ENCODE peak calls at places on chromosomes 12 and 14, in five cellular contexts. D, Q, K, M and N are unnamed samples. For H3K4me1 and H3K36me3, the result is how much of the 10 kb centered on the place peaks cover.

GRCh38 chr14:72590577-72590976 is 303.3 kb downstream of the DPF3 start:
- DNase-seq in D (peak), M (no peak), K (no peak), Q (no peak), N (no peak)

GRCh38 chr14:21097616-21098133 is 780 bp downstream of the ZNF219 start:
- DNase-seq in K (no peak), D (no peak), Q (no peak), M (no peak), N (peak)

GRCh38 chr14:101179691-101180211 is 276.2 kb upstream of the RTL1 start:
- DNase-seq in Q (no peak), D (no peak), K (no peak), M (no peak), N (no peak)

GRCh38 chr12:20044836-20045235 is 323.5 kb upstream of the PDE3A start:
- DNase-seq in M (peak), Q (no peak), D (no peak), K (peak), N (no peak)

GRCh38 chr14:100844082-100844408 is 18.1 kb downstream of the MEG3 start:
- DNase-seq in K (no peak), Q (no peak), M (no peak), D (no peak), N (no peak)

GRCh38 chr12:130281157-130281799 is 56.4 kb upstream of the PIWIL1 start:
- DNase-seq in M (no peak), D (peak), K (no peak), Q (peak), N (peak)

GRCh38 chr12:123971770-123972447 is 722 bp downstream of the CCDC92 start:
- DNase-seq in D (peak), M (peak), Q (peak), K (peak), N (peak)

GRCh38 chr12:2876431-2877046 is 435 bp downstream of the FOXM1 start:
- DNase-seq in K (no peak), M (peak), D (no peak), Q (no peak), N (peak)

GRCh38 chr12:30953257-30953656 is 26.7 kb downstream of the TSPAN11 start:
- DNase-seq in D (no peak), Q (no peak), K (no peak), M (no peak), N (no peak)

GRCh38 chr14:99120147-99121026 is 151.6 kb downstream of the BCL11B start:
- DNase-seq in D (no peak), K (no peak), Q (no peak), M (no peak), N (no peak)

GRCh38 chr12:109711596-109712461 is 1.8 kb upstream of the FAM222A start:
- DNase-seq in K (no peak), D (no peak), M (peak), Q (no peak), N (no peak)

GRCh38 chr12:103840399-103840880 is 594 bp downstream of the NT5DC3 start:
- DNase-seq in Q (peak), D (no peak), M (peak), K (peak), N (peak)

GRCh38 chr12:42234970-42235369 is 3.1 kb downstream of the YAF2 start:
- DNase-seq in M (no peak), Q (no peak), K (peak), D (no peak), N (no peak)

GRCh38 chr12:110282343-110282860 is 1.4 kb downstream of the ATP2A2 start:
- DNase-seq in K (no peak), M (no peak), Q (no peak), D (peak), N (no peak)

GRCh38 chr14:99595034-99595433 is 9.0 kb downstream of the CCDC85C start:
- DNase-seq in M (no peak), D (no peak), Q (no peak), K (no peak), N (no peak)

GRCh38 chr14:36848213-36848612 is 186.6 kb downstream of the PAX9 start:
- DNase-seq in Q (no peak), D (no peak), K (no peak), M (no peak), N (no peak)

GRCh38 chr14:76997257-76997970 is 31.1 kb downstream of the IRF2BPL start:
- DNase-seq in Q (no peak), K (no peak), M (peak), D (no peak), N (no peak)

GRCh38 chr12:131434208-131435125 is 276.4 kb upstream of the SFSWAP start:
- DNase-seq in Q (no peak), K (no peak), M (no peak), D (no peak), N (no peak)

GRCh38 chr12:26271889-26272492 is 76.6 kb downstream of the SSPN start:
- DNase-seq in D (no peak), K (peak), M (peak), Q (peak), N (no peak)

GRCh38 chr12:91127296-91127695 is 16.0 kb upstream of the LUM start:
- DNase-seq in K (no peak), M (no peak), D (no peak), Q (no peak), N (no peak)

GRCh38 chr12:109682708-109683060 is 30.9 kb upstream of the FAM222A start:
- DNase-seq in M (no peak), D (no peak), K (no peak), Q (no peak), N (no peak)

GRCh38 chr12:57012600-57013465 is 3.5 kb downstream of the TAC3 start:
- DNase-seq in M (no peak), Q (no peak), K (no peak), D (no peak), N (no peak)

GRCh38 chr12:86948851-86949250 is 692.7 kb upstream of the MGAT4C start:
- DNase-seq in Q (no peak), M (peak), K (no peak), D (no peak), N (no peak)

GRCh38 chr12:15597125-15597830 is 191.9 kb downstream of the EPS8 start:
- DNase-seq in K (no peak), D (no peak), M (no peak), Q (no peak), N (no peak)

GRCh38 chr12:112126916-112127315 is 1.6 kb downstream of the TRAFD1 start:
- DNase-seq in M (no peak), K (no peak), Q (no peak), D (no peak), N (no peak)
- H3K4me3 ChIP-seq in M (no peak), K (no peak), Q (no peak), D (peak), N (no peak)

GRCh38 chr14:105484997-105485393 is 1.7 kb upstream of the CRIP1 start:
- DNase-seq in Q (no peak), M (no peak), D (peak), K (no peak), N (no peak)

GRCh38 chr14:105486333-105486973 is at the start of gene CRIP1:
- DNase-seq in D (no peak), Q (no peak), K (no peak), M (no peak), N (no peak)

GRCh38 chr14:105486974-105487448 is 325 bp downstream of the CRIP1 start:
- DNase-seq in K (peak), M (no peak), D (peak), Q (peak), N (no peak)

GRCh38 chr14:105484069-105484996 is 2.4 kb upstream of the CRIP1 start:
- DNase-seq in K (peak), D (peak), Q (no peak), M (peak), N (no peak)

DNA sequence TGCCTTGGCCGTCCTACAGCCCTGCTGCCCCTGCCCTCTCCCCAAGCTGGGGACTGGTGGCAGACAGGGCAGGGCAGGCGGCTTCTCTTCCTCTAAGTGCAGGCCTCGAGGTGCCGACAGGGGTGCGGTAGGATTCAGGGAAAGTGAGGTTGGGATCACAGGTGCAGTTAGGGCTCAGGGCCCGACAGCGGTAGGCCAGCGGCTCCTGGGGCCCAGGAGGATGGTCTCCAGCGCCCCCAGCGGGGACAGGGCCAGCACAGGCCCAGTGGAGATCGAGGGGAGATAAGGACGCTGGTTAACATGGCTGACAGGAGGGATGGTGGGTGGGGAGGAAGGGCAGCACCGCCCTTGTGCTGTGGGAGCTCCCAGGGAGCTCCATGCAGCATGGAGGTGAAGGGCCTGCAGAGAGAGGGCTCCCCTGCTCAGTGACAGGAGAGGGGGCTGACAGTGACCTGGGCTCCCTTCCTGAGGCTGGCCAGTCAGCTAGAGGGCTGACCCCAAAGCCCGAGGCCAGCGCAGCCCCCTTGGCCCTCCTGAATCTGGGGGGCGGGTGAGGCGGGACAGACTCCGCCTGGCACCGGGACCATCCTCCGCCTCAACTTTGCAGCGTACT is 860 bp upstream of the CRIP1 start:
- DNase-seq in M (peak), Q (no peak), D (peak), K (no peak), N (peak)
- H3K4me1 ChIP-seq in M (half or more), Q (under half), D (half or more), K (under half), N (under half)

GRCh38 chr14:64738306-64738879 is 34.2 kb downstream of the PLEKHG3 start:
- DNase-seq in M (no peak), K (no peak), Q (no peak), D (no peak), N (no peak)
- H3K36me3 ChIP-seq in M (under half), K (under half), Q (under half), D (under half), N (half or more)

GRCh38 chr12:100324498-100324897 is 32.4 kb upstream of the SLC17A8 start:
- DNase-seq in K (no peak), D (no peak), Q (no peak), M (no peak), N (no peak)

GRCh38 chr12:100329800-100330199 is 27.1 kb upstream of the SLC17A8 start:
- DNase-seq in M (no peak), Q (no peak), K (no peak), D (no peak), N (no peak)

GRCh38 chr12:100331871-100332270 is 25.0 kb upstream of the SLC17A8 start:
- DNase-seq in D (no peak), M (no peak), K (no peak), Q (no peak), N (no peak)

DNA sequence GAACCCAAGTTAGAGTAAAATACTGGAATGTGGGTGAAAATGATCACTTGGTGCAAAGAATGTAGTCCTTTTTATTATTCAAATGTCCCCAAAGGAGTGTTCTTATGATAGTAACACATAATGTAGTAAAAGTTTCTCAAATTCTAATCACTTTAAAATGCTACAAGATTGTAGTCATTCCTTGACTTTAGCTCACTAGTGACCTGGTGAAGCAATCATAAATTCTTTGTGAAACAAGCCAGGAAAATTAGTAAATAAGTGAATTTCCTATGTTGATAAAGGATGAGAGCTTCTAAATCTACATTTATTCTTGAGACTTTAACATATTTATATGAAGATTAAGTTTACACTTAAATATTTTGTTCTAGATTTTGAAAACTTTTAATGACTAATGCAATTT is 30.7 kb upstream of the SLC17A8 start:
- DNase-seq in Q (no peak), D (no peak), K (no peak), M (peak), N (no peak)
- H3K4me3 ChIP-seq in Q (no peak), D (no peak), K (no peak), M (no peak), N (no peak)

DNA sequence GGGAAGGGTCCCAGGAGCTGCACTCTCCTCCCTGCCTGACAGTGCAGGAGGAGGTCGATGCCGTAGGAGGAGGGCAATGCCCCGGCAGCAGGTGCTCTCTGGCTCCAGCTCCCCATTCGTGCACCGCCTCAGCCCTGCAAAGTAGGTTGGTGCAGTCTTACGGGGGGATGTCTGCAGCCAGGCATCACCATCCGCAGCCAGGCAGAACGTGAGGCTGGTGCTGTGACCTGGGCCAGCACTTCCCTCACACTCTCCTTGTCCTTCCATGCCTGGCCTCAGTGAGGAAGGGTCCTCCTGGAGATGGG is 185.0 kb upstream of the C14orf180 start:
- DNase-seq in D (no peak), M (no peak), Q (no peak), K (peak), N (no peak)
- H3K4me1 ChIP-seq in D (half or more), M (under half), Q (under half), K (under half), N (under half)

GRCh38 chr12:132581348-132582057 is 28.9 kb downstream of the LRCOL1 start:
- DNase-seq in D (no peak), M (no peak), Q (no peak), K (no peak), N (no peak)

GRCh38 chr12:132578826-132579225 is 31.6 kb downstream of the LRCOL1 start:
- DNase-seq in Q (no peak), D (no peak), M (no peak), K (no peak), N (no peak)

GRCh38 chr12:132580701-132581292 is 29.6 kb downstream of the LRCOL1 start:
- DNase-seq in M (no peak), D (no peak), K (no peak), Q (no peak), N (no peak)

GRCh38 chr12:132578118-132578517 is 32.3 kb downstream of the LRCOL1 start:
- DNase-seq in D (no peak), Q (no peak), K (no peak), M (no peak), N (no peak)

GRCh38 chr12:132579747-132580146 is 30.6 kb downstream of the LRCOL1 start:
- DNase-seq in K (no peak), M (no peak), D (no peak), Q (no peak), N (no peak)
- H3K36me3 ChIP-seq in K (under half), M (under half), D (under half), Q (under half), N (under half)

GRCh38 chr12:48977290-48978281 is 536 bp upstream of the WNT1 start:
- DNase-seq in M (no peak), D (peak), K (no peak), Q (peak), N (no peak)
- H3K4me3 ChIP-seq in M (no peak), D (no peak), K (no peak), Q (peak), N (no peak)

DNA sequence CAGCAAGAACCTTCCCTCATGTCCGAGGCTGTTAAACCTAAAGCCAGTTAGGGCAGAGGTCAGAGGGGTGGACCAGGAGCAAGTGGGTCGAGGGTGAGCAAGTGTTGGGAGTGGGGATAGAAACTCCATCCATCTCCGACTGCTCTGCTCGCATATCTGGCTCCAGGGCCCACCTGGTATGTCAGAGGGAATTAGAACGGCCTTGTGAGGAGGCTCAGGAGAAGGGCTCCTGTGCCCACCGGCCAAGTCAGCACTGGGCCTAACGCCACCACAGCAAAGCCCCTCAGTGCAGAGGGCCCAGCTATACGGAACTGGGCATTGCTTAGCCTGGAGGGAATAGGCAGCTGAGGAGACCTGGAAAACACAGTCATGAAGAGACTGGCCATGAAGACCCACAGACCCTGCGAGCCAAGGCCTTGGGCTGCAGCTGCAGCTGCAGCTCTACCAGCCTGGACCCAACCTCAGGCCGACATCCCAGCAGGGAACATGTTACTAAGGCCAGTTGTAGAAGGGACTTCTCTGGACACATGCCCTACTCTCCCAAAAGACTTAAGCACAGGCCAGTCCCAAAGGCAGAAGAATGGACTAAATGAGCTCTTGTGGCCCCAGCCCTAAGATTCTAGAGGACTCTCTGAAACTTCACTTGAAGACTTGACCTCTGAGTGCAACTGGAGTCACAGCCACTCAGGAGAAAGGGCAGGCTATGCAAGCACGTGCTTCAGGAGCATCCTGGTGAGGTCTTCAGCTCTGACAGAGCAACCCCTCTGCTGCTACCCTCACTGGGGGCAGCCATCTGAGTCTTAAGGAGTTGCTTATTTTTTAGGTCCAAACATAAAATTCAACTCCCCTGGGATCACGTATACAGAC is 34.1 kb downstream of the DAD1 start:
- DNase-seq in D (no peak), K (no peak), M (no peak), Q (no peak), N (no peak)
- H3K4me1 ChIP-seq in D (half or more), K (under half), M (under half), Q (under half), N (under half)

GRCh38 chr14:95113476-95113875 is 43.9 kb downstream of the DICER1 start:
- DNase-seq in D (no peak), Q (no peak), K (no peak), M (no peak), N (no peak)

GRCh38 chr14:95111507-95112164 is 45.7 kb downstream of the DICER1 start:
- DNase-seq in M (no peak), D (no peak), K (no peak), Q (no peak), N (no peak)

GRCh38 chr14:95107711-95108110 is 49.6 kb downstream of the DICER1 start:
- DNase-seq in M (no peak), K (no peak), D (no peak), Q (no peak), N (no peak)

GRCh38 chr14:95106966-95107365 is 50.4 kb downstream of the DICER1 start:
- DNase-seq in K (no peak), M (no peak), Q (no peak), D (no peak), N (no peak)

GRCh38 chr14:95110178-95110577 is 47.2 kb downstream of the DICER1 start:
- DNase-seq in Q (no peak), M (no peak), D (no peak), K (no peak), N (no peak)
- H3K36me3 ChIP-seq in Q (under half), M (under half), D (under half), K (under half), N (half or more)